ENCODE peak calls at places on chromosome 2, in ten cellular contexts. C, L, Y, M, B, D, W, G, A and I are unnamed samples. For H3K9me3, the result is how much of the 10 kb centered on the place peaks cover.

GRCh38 chr2:238138331-238139102 is at the start of gene KLHL30:
- DNase-seq in C (no peak), L (no peak), Y (peak), M (no peak), B (peak), D (no peak), W (peak), G (no peak), A (no peak), I (no peak)

GRCh38 chr2:117832905-117833613 is 18.6 kb downstream of the DDX18 start:
- DNase-seq in C (no peak), L (peak), Y (peak), M (no peak), B (no peak), D (peak), W (no peak), G (no peak), A (no peak), I (no peak)

GRCh38 chr2:26474261-26474785 is 3.6 kb downstream of the OTOF start:
- DNase-seq in C (peak), L (no peak), Y (no peak), M (no peak), B (no peak), D (no peak), W (no peak), G (no peak), A (no peak), I (no peak)

GRCh38 chr2:183998797-183999190 is 599.5 kb upstream of the ZNF804A start:
- DNase-seq in C (no peak), L (no peak), Y (no peak), M (no peak), B (no peak), D (no peak), W (no peak), G (no peak), A (no peak), I (no peak)

GRCh38 chr2:54503192-54503591 is 47.1 kb downstream of the SPTBN1 start:
- DNase-seq in C (no peak), L (no peak), Y (no peak), M (no peak), B (no peak), D (peak), W (no peak), G (peak), A (no peak), I (no peak)

GRCh38 chr2:188869560-188869959 is 104.6 kb upstream of the COL3A1 start:
- DNase-seq in C (no peak), L (peak), Y (no peak), M (no peak), B (peak), D (no peak), W (peak), G (no peak), A (no peak), I (no peak)

GRCh38 chr2:185291035-185291647 is 447.5 kb upstream of the FSIP2 start:
- DNase-seq in C (no peak), L (peak), Y (no peak), M (no peak), B (peak), D (peak), W (no peak), G (peak), A (no peak), I (peak)

GRCh38 chr2:2542316-2542715 is 211.2 kb upstream of the MYT1L start:
- DNase-seq in C (no peak), L (no peak), Y (no peak), M (no peak), B (no peak), D (no peak), W (peak), G (no peak), A (no peak), I (no peak)

GRCh38 chr2:148615446-148615845 is 29.1 kb upstream of the EPC2 start:
- DNase-seq in C (no peak), L (no peak), Y (no peak), M (no peak), B (no peak), D (no peak), W (no peak), G (no peak), A (no peak), I (no peak)

GRCh38 chr2:113148606-113149552 is 21.5 kb downstream of the IL1RN start:
- DNase-seq in C (no peak), L (peak), Y (no peak), M (no peak), B (no peak), D (no peak), W (no peak), G (no peak), A (no peak), I (no peak)

GRCh38 chr2:104846182-104846954 is 7.5 kb upstream of the POU3F3 start:
- DNase-seq in C (no peak), L (peak), Y (no peak), M (no peak), B (no peak), D (no peak), W (no peak), G (no peak), A (no peak), I (no peak)

GRCh38 chr2:227471924-227472264 is at the start of gene AGFG1:
- DNase-seq in C (peak), L (peak), Y (peak), M (peak), B (peak), D (peak), W (peak), G (peak), A (peak), I (peak)

GRCh38 chr2:237290249-237290648 is 123.7 kb downstream of the COL6A3 start:
- DNase-seq in C (peak), L (peak), Y (peak), M (peak), B (peak), D (no peak), W (peak), G (peak), A (peak), I (peak)

GRCh38 chr2:176653856-176654443 is 384.7 kb downstream of the MTX2 start:
- DNase-seq in C (no peak), L (peak), Y (peak), M (peak), B (peak), D (peak), W (peak), G (peak), A (no peak), I (no peak)

GRCh38 chr2:38973266-38973665 is 83.6 kb downstream of the ARHGEF33 start:
- DNase-seq in C (no peak), L (no peak), Y (no peak), M (no peak), B (no peak), D (no peak), W (no peak), G (no peak), A (no peak), I (no peak)

GRCh38 chr2:149044500-149044899 is 6.0 kb downstream of the LYPD6B start:
- DNase-seq in C (no peak), L (no peak), Y (no peak), M (no peak), B (no peak), D (no peak), W (no peak), G (no peak), A (no peak), I (no peak)

DNA sequence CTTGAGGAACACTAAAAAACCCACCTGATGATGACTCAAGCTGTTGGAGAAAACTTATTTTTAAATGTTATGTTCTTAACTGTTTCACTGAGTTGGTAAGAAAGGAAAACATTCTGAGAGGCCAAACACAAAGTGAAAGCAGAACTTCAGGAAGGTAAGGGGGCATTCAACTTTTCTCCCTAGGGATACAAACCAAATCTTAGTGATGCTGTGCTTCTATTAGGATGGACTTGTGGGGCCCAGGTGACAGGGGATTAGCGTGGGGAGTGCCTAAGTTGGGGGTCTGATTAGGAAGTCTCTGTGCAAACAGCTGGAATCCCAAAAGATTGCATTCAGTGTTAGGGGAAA is 18.4 kb downstream of the PDCL3 start:
- DNase-seq in C (no peak), L (no peak), Y (no peak), M (no peak), B (no peak), D (no peak), W (no peak), G (no peak), A (no peak), I (no peak)
- TF ChIP-seq CTCF in C (no peak), L (no peak), Y (no peak), M (no peak), B (no peak), D (no peak), W (no peak), G (no peak), A (no peak), I (no peak)

DNA sequence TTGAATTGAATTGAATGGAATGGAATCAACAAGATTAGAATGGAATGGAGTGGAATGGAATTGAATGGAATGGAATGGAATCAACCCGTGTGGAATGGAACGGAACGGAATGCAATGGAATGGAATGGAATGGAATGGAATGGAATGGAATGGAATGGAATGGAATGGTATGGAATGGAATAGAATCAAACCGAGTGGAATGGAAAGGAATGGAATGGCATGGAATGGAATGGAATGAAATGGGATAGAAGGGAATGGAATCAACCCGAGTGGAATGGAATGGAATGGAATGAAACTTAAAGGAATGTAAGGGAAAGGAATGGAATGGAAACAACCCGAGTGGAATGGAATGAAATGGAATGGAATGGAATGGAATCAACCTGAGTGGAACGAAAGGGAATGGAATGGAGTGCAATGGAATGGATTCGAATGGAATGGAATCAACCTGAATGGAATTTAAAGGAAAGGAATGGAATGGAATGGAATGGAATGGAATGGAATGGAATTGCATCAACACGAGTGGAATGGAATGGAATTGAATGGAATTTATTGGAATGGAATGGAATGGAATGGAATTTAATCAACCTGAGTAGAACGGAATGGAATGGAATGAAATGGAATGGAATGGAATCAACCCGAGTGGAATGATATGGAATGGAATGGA is 1146.6 kb downstream of the RPIA start:
- DNase-seq in C (no peak), L (no peak), Y (no peak), M (no peak), B (no peak), D (no peak), W (no peak), G (no peak), A (no peak), I (no peak)
- H3K9me3 ChIP-seq in C (under half), L (under half), Y (under half), M (under half), B (under half), D (under half), W (under half), G (under half), A (under half), I (under half)

DNA sequence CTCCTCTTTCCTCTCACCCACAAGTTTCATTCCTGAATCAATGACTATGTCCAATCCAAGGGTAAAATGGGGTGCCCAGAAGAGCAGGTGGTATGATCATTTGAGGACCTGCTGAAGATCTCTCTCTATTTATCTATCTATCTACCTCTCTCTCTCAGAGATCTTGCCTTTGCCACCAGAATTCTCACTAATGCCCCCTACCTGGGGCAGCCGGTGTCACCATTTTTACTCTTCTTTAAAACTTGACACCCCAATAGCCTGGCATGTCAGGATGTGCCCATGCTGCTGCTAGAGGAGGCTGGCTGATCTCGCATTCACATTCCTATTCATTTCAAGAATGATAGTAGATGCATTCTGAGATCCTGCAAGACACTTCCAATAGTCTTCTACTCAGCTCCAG is 24.3 kb upstream of the RPIA start:
- DNase-seq in C (no peak), L (no peak), Y (no peak), M (no peak), B (no peak), D (no peak), W (no peak), G (no peak), A (no peak), I (no peak)
- H3K27ac ChIP-seq in C (no peak), L (no peak), Y (no peak), M (no peak), B (no peak), D (no peak), W (no peak), G (no peak), A (no peak), I (no peak)

GRCh38 chr2:46327627-46328026 is 30.4 kb downstream of the EPAS1 start:
- DNase-seq in C (no peak), L (no peak), Y (no peak), M (no peak), B (no peak), D (no peak), W (no peak), G (no peak), A (no peak), I (no peak)
- TF ChIP-seq CTCF in C (peak), L (no peak), Y (no peak), M (no peak), B (no peak), D (peak), W (no peak), G (no peak), A (no peak), I (peak)

DNA sequence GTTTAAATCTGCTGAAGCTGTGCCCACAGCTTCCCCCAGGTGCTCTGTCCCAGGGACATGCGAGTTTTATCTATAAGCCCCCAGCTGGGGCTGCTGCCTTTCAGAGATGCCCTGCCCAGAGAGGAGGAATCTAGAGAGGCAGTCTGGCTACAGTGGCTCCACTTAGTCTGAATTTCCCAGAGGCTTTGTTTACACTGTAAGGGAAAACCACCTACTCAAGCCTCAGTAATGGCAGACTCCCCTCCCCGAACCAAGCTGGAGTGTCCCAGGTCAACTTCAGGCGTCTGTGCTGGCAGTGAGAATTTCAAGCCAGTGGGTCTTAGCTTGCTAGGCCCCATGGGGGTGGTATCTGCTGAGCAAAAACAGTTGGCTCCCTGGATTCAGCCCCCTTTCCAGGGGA is 1508.9 kb downstream of the SUCLG1 start:
- DNase-seq in C (no peak), L (no peak), Y (no peak), M (no peak), B (no peak), D (no peak), W (no peak), G (no peak), A (no peak), I (no peak)
- H3K9me3 ChIP-seq in C (under half), L (under half), Y (under half), M (under half), B (under half), D (under half), W (under half), G (under half), A (under half), I (under half)

DNA sequence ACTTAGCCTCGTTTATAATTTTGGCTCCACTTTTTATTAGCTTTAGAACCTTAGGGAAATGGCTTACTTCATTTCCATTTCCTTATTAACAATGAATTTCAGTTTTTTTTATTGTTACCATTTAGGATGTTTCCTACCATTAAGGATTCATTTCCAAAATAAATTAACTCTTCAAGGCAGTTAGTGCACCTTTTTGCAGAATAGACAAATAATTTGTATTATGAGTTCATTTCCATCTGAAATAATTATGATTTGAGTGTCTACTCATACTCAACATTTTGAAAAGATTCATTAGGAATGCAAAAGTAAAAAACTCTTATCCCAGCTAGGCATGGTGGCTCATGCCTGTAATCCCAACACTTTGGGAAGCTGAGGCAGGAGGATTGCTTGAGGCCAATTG is 186.8 kb upstream of the STON1 start:
- DNase-seq in C (no peak), L (no peak), Y (no peak), M (no peak), B (no peak), D (no peak), W (no peak), G (no peak), A (no peak), I (no peak)
- H3K27ac ChIP-seq in C (no peak), L (peak), Y (no peak), M (peak), B (no peak), D (peak), W (no peak), G (peak), A (peak), I (peak)